ENCODE peak calls at places on chromosomes 3 and 15, in five cellular contexts. One of them, this sample, is unnamed. For H3K4me1, the result is how much of the 10 kb centered on the place peaks cover.

GRCh38 chr3:122754867-122755835 is 38.5 kb downstream of the HSPBAP1 start:
- DNase-seq in hepatocyte: peak
- DNase-seq in body of pancreas: no peak
- DNase-seq in K562: peak
- DNase-seq in breast epithelium: no peak
- DNase-seq in this sample: no peak

GRCh38 chr3:32950516-32950915 is 928 bp upstream of the CCR4 start:
- DNase-seq in hepatocyte: no peak
- DNase-seq in body of pancreas: no peak
- DNase-seq in K562: no peak
- DNase-seq in breast epithelium: no peak
- DNase-seq in this sample: no peak

GRCh38 chr3:95343767-95344166 is 1280.9 kb downstream of the NSUN3 start:
- DNase-seq in hepatocyte: no peak
- DNase-seq in body of pancreas: no peak
- DNase-seq in K562: no peak
- DNase-seq in breast epithelium: no peak
- DNase-seq in this sample: no peak

GRCh38 chr3:152100491-152101086 is 168.1 kb upstream of the MBNL1 start:
- DNase-seq in hepatocyte: peak
- DNase-seq in body of pancreas: no peak
- DNase-seq in K562: no peak
- DNase-seq in breast epithelium: no peak
- DNase-seq in this sample: no peak

GRCh38 chr15:31150732-31151212 is 49.2 kb upstream of the TRPM1 start:
- DNase-seq in hepatocyte: no peak
- DNase-seq in body of pancreas: no peak
- DNase-seq in K562: no peak
- DNase-seq in breast epithelium: no peak
- DNase-seq in this sample: no peak

GRCh38 chr15:65732698-65733097 is 59.4 kb downstream of the DENND4A start:
- DNase-seq in hepatocyte: no peak
- DNase-seq in body of pancreas: no peak
- DNase-seq in K562: no peak
- DNase-seq in breast epithelium: no peak
- DNase-seq in this sample: no peak

GRCh38 chr3:66362541-66362941 is 138.3 kb downstream of the LRIG1 start:
- DNase-seq in hepatocyte: no peak
- DNase-seq in body of pancreas: no peak
- DNase-seq in K562: no peak
- DNase-seq in breast epithelium: no peak
- DNase-seq in this sample: no peak

GRCh38 chr15:48631191-48631770 is 14.2 kb downstream of the FBN1 start:
- DNase-seq in hepatocyte: no peak
- DNase-seq in body of pancreas: no peak
- DNase-seq in K562: peak
- DNase-seq in breast epithelium: no peak
- DNase-seq in this sample: peak

GRCh38 chr15:73935547-73935946 is 9.3 kb downstream of the LOXL1 start:
- DNase-seq in hepatocyte: peak
- DNase-seq in body of pancreas: no peak
- DNase-seq in K562: no peak
- DNase-seq in breast epithelium: no peak
- DNase-seq in this sample: peak

GRCh38 chr3:192684151-192684550 is 43.2 kb downstream of the FGF12 start:
- DNase-seq in hepatocyte: no peak
- DNase-seq in body of pancreas: no peak
- DNase-seq in K562: no peak
- DNase-seq in breast epithelium: no peak
- DNase-seq in this sample: no peak

GRCh38 chr3:20173844-20174410 is 12.1 kb downstream of the SGO1 start:
- DNase-seq in hepatocyte: no peak
- DNase-seq in body of pancreas: no peak
- DNase-seq in K562: no peak
- DNase-seq in breast epithelium: no peak
- DNase-seq in this sample: no peak

GRCh38 chr3:185824467-185825378 is at the start of gene IGF2BP2:
- DNase-seq in hepatocyte: peak
- DNase-seq in body of pancreas: peak
- DNase-seq in K562: peak
- DNase-seq in breast epithelium: peak
- DNase-seq in this sample: peak

GRCh38 chr15:61584410-61584809 is 355.3 kb upstream of the RORA start:
- DNase-seq in hepatocyte: peak
- DNase-seq in body of pancreas: no peak
- DNase-seq in K562: no peak
- DNase-seq in breast epithelium: no peak
- DNase-seq in this sample: no peak

GRCh38 chr15:51982013-51982769 is 10.6 kb upstream of the LEO1 start:
- DNase-seq in hepatocyte: peak
- DNase-seq in body of pancreas: peak
- DNase-seq in K562: peak
- DNase-seq in breast epithelium: no peak
- DNase-seq in this sample: no peak

GRCh38 chr3:108486272-108486787 is 24.1 kb downstream of the MYH15 start:
- DNase-seq in hepatocyte: no peak
- DNase-seq in body of pancreas: no peak
- DNase-seq in K562: no peak
- DNase-seq in breast epithelium: no peak
- DNase-seq in this sample: no peak

GRCh38 chr3:108004647-108005046 is 86.2 kb downstream of the CD47 start:
- DNase-seq in hepatocyte: no peak
- DNase-seq in body of pancreas: no peak
- DNase-seq in K562: no peak
- DNase-seq in breast epithelium: no peak
- DNase-seq in this sample: no peak

GRCh38 chr3:124886168-124887051 is 755 bp downstream of the ITGB5 start:
- DNase-seq in hepatocyte: peak
- DNase-seq in body of pancreas: peak
- DNase-seq in K562: peak
- DNase-seq in breast epithelium: peak
- DNase-seq in this sample: peak

GRCh38 chr3:139108253-139108969 is 63.7 kb upstream of the PRR23C start:
- DNase-seq in hepatocyte: no peak
- DNase-seq in body of pancreas: no peak
- DNase-seq in K562: no peak
- DNase-seq in breast epithelium: no peak
- DNase-seq in this sample: no peak

GRCh38 chr3:74489393-74489792 is 125.1 kb downstream of the CNTN3 start:
- DNase-seq in hepatocyte: no peak
- DNase-seq in body of pancreas: no peak
- DNase-seq in K562: no peak
- DNase-seq in breast epithelium: no peak
- DNase-seq in this sample: no peak

GRCh38 chr15:84947947-84948830 is 33.5 kb upstream of the PDE8A start:
- DNase-seq in hepatocyte: no peak
- DNase-seq in body of pancreas: peak
- DNase-seq in K562: peak
- DNase-seq in breast epithelium: no peak
- DNase-seq in this sample: peak

GRCh38 chr15:64305261-64305660 is 50.7 kb downstream of the CSNK1G1 start:
- DNase-seq in hepatocyte: no peak
- DNase-seq in body of pancreas: no peak
- DNase-seq in K562: no peak
- DNase-seq in breast epithelium: no peak
- DNase-seq in this sample: no peak

GRCh38 chr3:24197809-24198208 is 252.7 kb downstream of the NR1D2 start:
- DNase-seq in hepatocyte: no peak
- DNase-seq in body of pancreas: peak
- DNase-seq in K562: no peak
- DNase-seq in breast epithelium: no peak
- DNase-seq in this sample: no peak

GRCh38 chr3:187669675-187670504 is at the start of gene SST:
- DNase-seq in hepatocyte: peak
- DNase-seq in body of pancreas: peak
- DNase-seq in K562: peak
- DNase-seq in breast epithelium: no peak
- DNase-seq in this sample: peak

GRCh38 chr15:51879555-51879954 is 50.1 kb downstream of the TMOD3 start:
- DNase-seq in hepatocyte: no peak
- DNase-seq in body of pancreas: no peak
- DNase-seq in K562: no peak
- DNase-seq in breast epithelium: no peak
- DNase-seq in this sample: no peak

GRCh38 chr3:187112934-187113793 is 26.1 kb downstream of the RPL39L start:
- DNase-seq in hepatocyte: peak
- DNase-seq in body of pancreas: no peak
- DNase-seq in K562: peak
- DNase-seq in breast epithelium: no peak
- DNase-seq in this sample: no peak

GRCh38 chr3:197730200-197730599 is 6.5 kb downstream of the RUBCN start:
- DNase-seq in hepatocyte: no peak
- DNase-seq in body of pancreas: no peak
- DNase-seq in K562: peak
- DNase-seq in breast epithelium: no peak
- DNase-seq in this sample: no peak

GRCh38 chr3:141412936-141413354 is 44.6 kb downstream of the ZBTB38 start:
- DNase-seq in hepatocyte: peak
- DNase-seq in body of pancreas: peak
- DNase-seq in K562: no peak
- DNase-seq in breast epithelium: peak
- DNase-seq in this sample: peak

GRCh38 chr15:72970965-72971746 is 81.1 kb upstream of the NEO1 start:
- DNase-seq in hepatocyte: no peak
- DNase-seq in body of pancreas: no peak
- DNase-seq in K562: no peak
- DNase-seq in breast epithelium: no peak
- DNase-seq in this sample: no peak

DNA sequence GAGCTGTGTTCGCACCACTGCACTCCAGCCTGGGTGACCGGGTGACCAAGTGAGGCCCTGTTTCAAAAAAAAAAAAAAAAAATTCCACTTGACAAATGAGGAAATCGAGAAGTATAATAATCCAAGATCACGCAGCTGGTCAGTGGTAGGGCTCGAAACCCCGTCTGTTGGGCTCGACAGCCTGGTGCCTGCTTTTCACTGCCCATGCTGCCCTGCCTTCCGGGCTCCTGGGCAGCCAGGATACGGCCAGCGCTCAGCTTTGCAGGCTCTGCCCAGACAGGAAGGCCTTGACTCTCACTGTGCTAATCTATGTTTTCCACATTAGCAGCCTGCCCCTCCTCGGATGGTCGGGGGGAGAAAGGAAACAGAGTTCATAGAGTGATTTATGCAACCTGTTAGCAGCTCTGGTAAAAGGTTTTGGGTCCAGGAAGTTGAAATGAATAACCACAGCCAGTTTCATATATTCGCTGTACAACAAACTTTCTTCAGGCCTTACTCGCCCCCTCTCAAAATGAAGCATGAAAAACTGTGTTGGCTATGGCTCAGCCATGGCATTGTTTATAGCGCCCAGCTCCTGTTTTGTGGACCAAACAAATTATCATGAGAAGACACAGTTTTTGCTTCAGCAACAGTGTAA is 108.8 kb downstream of the XXYLT1 start:
- DNase-seq in hepatocyte: no peak
- DNase-seq in body of pancreas: peak
- DNase-seq in K562: peak
- DNase-seq in breast epithelium: no peak
- DNase-seq in this sample: no peak
- H3K4me1 ChIP-seq in hepatocyte: under half
- H3K4me1 ChIP-seq in body of pancreas: under half
- H3K4me1 ChIP-seq in K562: under half
- H3K4me1 ChIP-seq in breast epithelium: under half
- H3K4me1 ChIP-seq in this sample: under half

GRCh38 chr3:71684752-71685151 is 40.5 kb downstream of the EIF4E3 start:
- DNase-seq in hepatocyte: peak
- DNase-seq in body of pancreas: no peak
- DNase-seq in K562: no peak
- DNase-seq in breast epithelium: no peak
- DNase-seq in this sample: no peak
- H3K27ac ChIP-seq in hepatocyte: no peak
- H3K27ac ChIP-seq in body of pancreas: no peak
- H3K27ac ChIP-seq in K562: no peak
- H3K27ac ChIP-seq in breast epithelium: peak
- H3K27ac ChIP-seq in this sample: no peak

GRCh38 chr3:183268361-183268760 is 15.3 kb downstream of the B3GNT5 start:
- DNase-seq in hepatocyte: no peak
- DNase-seq in body of pancreas: no peak
- DNase-seq in K562: no peak
- DNase-seq in breast epithelium: no peak
- DNase-seq in this sample: no peak
- H3K4me3 ChIP-seq in hepatocyte: no peak
- H3K4me3 ChIP-seq in body of pancreas: no peak
- H3K4me3 ChIP-seq in K562: no peak
- H3K4me3 ChIP-seq in breast epithelium: no peak
- H3K4me3 ChIP-seq in this sample: no peak

GRCh38 chr3:143414571-143415253 is 295.1 kb downstream of the CHST2 start:
- DNase-seq in hepatocyte: no peak
- DNase-seq in body of pancreas: no peak
- DNase-seq in K562: no peak
- DNase-seq in breast epithelium: no peak
- DNase-seq in this sample: no peak
- H3K4me1 ChIP-seq in hepatocyte: under half
- H3K4me1 ChIP-seq in body of pancreas: under half
- H3K4me1 ChIP-seq in K562: under half
- H3K4me1 ChIP-seq in breast epithelium: under half
- H3K4me1 ChIP-seq in this sample: under half

This sample was measured in right cardiac atrium.